ENCODE peak calls at places on chromosome 1, in four cellular contexts. One of them, this sample, is unnamed.

GRCh38 chr1:244118087-244118761 is 67.1 kb downstream of the ZBTB18 start:
- DNase-seq in mesenchymal stem cell: no peak
- DNase-seq in IMR-90: no peak
- DNase-seq in H1: no peak
- DNase-seq in this sample: no peak

GRCh38 chr1:196738730-196739129 is 35.9 kb upstream of the CFHR3 start:
- DNase-seq in IMR-90: no peak
- DNase-seq in mesenchymal stem cell: no peak
- DNase-seq in H1: no peak
- DNase-seq in this sample: no peak

GRCh38 chr1:92398519-92398918 is 88.2 kb downstream of the GFI1 start:
- DNase-seq in IMR-90: no peak
- DNase-seq in H1: no peak
- DNase-seq in mesenchymal stem cell: no peak
- DNase-seq in this sample: no peak

GRCh38 chr1:166721145-166721544 is 118.1 kb upstream of the POGK start:
- DNase-seq in mesenchymal stem cell: peak; percentile 1
- DNase-seq in H1: no peak
- DNase-seq in IMR-90: no peak
- DNase-seq in this sample: peak; percentile 12

GRCh38 chr1:103160281-103160680 is 52.0 kb upstream of the COL11A1 start:
- DNase-seq in IMR-90: peak; percentile 18
- DNase-seq in mesenchymal stem cell: peak; percentile 7
- DNase-seq in H1: no peak
- DNase-seq in this sample: no peak

GRCh38 chr1:159869173-159869572 is 6.7 kb upstream of the VSIG8 start:
- DNase-seq in IMR-90: peak; percentile 86
- DNase-seq in H1: no peak
- DNase-seq in mesenchymal stem cell: peak; percentile 68
- DNase-seq in this sample: no peak

GRCh38 chr1:117061986-117062415 is 1.9 kb downstream of the TTF2 start:
- DNase-seq in mesenchymal stem cell: peak; percentile 89
- DNase-seq in H1: no peak
- DNase-seq in IMR-90: peak; percentile 88
- DNase-seq in this sample: no peak

GRCh38 chr1:27634982-27635362 is at the start of gene FGR:
- DNase-seq in IMR-90: no peak
- DNase-seq in mesenchymal stem cell: no peak
- DNase-seq in H1: no peak
- DNase-seq in this sample: no peak

GRCh38 chr1:18038051-18038450 is 69.5 kb upstream of the IGSF21 start:
- DNase-seq in H1: no peak
- DNase-seq in mesenchymal stem cell: no peak
- DNase-seq in IMR-90: no peak
- DNase-seq in this sample: no peak

GRCh38 chr1:86951430-86951829 is 37.0 kb downstream of the HS2ST1 start:
- DNase-seq in IMR-90: peak; percentile 37
- DNase-seq in H1: no peak
- DNase-seq in mesenchymal stem cell: no peak
- DNase-seq in this sample: no peak

GRCh38 chr1:110176299-110176956 is 26.1 kb downstream of the SLC6A17 start:
- DNase-seq in IMR-90: no peak
- DNase-seq in H1: no peak
- DNase-seq in mesenchymal stem cell: no peak
- DNase-seq in this sample: no peak

GRCh38 chr1:40078512-40079333 is 18.3 kb downstream of the PPT1 start:
- DNase-seq in mesenchymal stem cell: peak; percentile 73
- DNase-seq in IMR-90: peak; percentile 46
- DNase-seq in H1: peak; percentile 79
- DNase-seq in this sample: peak; percentile 58

DNA sequence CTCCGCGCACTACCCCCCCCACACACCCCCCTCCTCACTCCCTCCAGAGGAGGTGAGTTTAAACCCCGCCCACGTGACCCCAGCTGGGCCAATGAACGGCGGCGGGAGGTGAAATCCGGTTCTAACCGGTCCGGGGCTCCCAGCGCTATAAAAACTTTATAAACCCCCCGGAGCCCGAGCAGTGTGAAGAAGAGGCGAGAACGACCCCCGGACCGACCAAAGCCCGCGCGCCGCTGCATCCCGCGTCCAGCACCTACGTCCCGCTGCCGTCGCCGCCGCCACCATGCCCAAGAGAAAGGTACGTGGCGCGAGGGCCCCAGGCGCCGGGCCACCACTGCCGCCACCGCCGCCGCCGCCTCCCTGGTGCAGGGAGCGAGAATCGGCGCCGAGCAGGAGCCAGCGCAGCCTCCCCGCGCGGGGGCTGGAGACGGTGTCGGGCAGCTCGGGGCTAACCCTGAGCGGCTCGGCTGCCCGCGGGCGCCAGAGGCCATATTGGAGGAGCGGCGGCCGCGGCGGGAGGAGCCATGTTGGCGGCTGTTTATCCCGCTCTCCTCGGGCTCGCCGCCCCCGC is at the start of gene HMGN2:
- DNase-seq in mesenchymal stem cell: peak; percentile 86
- DNase-seq in IMR-90: peak; percentile 78
- DNase-seq in H1: peak; percentile 92
- DNase-seq in this sample: peak; percentile 87
- H2AK5ac ChIP-seq in mesenchymal stem cell: no peak within 1 kb of the TSS
- H2AK5ac ChIP-seq in IMR-90: peak within 1 kb of the TSS; percentile 87
- H2AK5ac ChIP-seq in H1: no peak within 1 kb of the TSS
- H2AK5ac ChIP-seq in this sample: peak within 1 kb of the TSS; percentile 95

GRCh38 chr1:79852004-79852403 is 845.5 kb upstream of the ADGRL4 start:
- DNase-seq in H1: no peak
- DNase-seq in IMR-90: no peak
- DNase-seq in mesenchymal stem cell: no peak
- DNase-seq in this sample: no peak
- H3K9me3 ChIP-seq in H1: no peaks in the 10 kb centered on the region
- H3K9me3 ChIP-seq in IMR-90: no peaks in the 10 kb centered on the region
- H3K9me3 ChIP-seq in mesenchymal stem cell: no peaks in the 10 kb centered on the region
- H3K9me3 ChIP-seq in this sample: no peaks in the 10 kb centered on the region

GRCh38 chr1:51237313-51237700 is 1.2 kb downstream of the RNF11 start:
- DNase-seq in mesenchymal stem cell: no peak
- DNase-seq in IMR-90: no peak
- DNase-seq in H1: no peak
- DNase-seq in this sample: no peak

GRCh38 chr1:51235611-51236547 is at the start of gene RNF11:
- DNase-seq in IMR-90: peak; percentile 86
- DNase-seq in mesenchymal stem cell: peak; percentile 90
- DNase-seq in H1: peak; percentile 90
- DNase-seq in this sample: peak; percentile 81

GRCh38 chr1:51236548-51237312 is 657 bp downstream of the RNF11 start:
- DNase-seq in H1: peak; percentile 67
- DNase-seq in IMR-90: peak; percentile 39
- DNase-seq in mesenchymal stem cell: peak; percentile 77
- DNase-seq in this sample: peak; percentile 23

GRCh38 chr1:51237714-51238403 is 1.8 kb downstream of the RNF11 start:
- DNase-seq in IMR-90: peak; percentile 69
- DNase-seq in H1: no peak
- DNase-seq in mesenchymal stem cell: peak; percentile 56
- DNase-seq in this sample: peak; percentile 23

GRCh38 chr1:51234721-51235425 is 1.2 kb upstream of the RNF11 start:
- DNase-seq in H1: peak; percentile 36
- DNase-seq in mesenchymal stem cell: peak; percentile 73
- DNase-seq in IMR-90: peak; percentile 33
- DNase-seq in this sample: no peak
- H3K4me3 ChIP-seq in H1: no peak overlapping the region
- H3K4me3 ChIP-seq in mesenchymal stem cell: peak overlapping the region; percentile 100
- H3K4me3 ChIP-seq in IMR-90: no peak overlapping the region
- H3K4me3 ChIP-seq in this sample: no peak overlapping the region

GRCh38 chr1:43049487-43049886 is 90.8 kb upstream of the SLC2A1 start:
- DNase-seq in IMR-90: peak; percentile 33
- DNase-seq in mesenchymal stem cell: no peak
- DNase-seq in H1: no peak
- DNase-seq in this sample: no peak
- H2AK5ac ChIP-seq in IMR-90: no peak overlapping the region
- H2AK5ac ChIP-seq in mesenchymal stem cell: no peak overlapping the region
- H2AK5ac ChIP-seq in H1: no peak overlapping the region
- H2AK5ac ChIP-seq in this sample: no peak overlapping the region

GRCh38 chr1:167774710-167775109 is 52.9 kb downstream of the MPZL1 start:
- DNase-seq in IMR-90: peak; percentile 72
- DNase-seq in H1: no peak
- DNase-seq in mesenchymal stem cell: peak; percentile 43
- DNase-seq in this sample: no peak
- H3K9me3 ChIP-seq in IMR-90: no peaks in the 10 kb centered on the region
- H3K9me3 ChIP-seq in H1: no peaks in the 10 kb centered on the region
- H3K9me3 ChIP-seq in mesenchymal stem cell: no peaks in the 10 kb centered on the region
- H3K9me3 ChIP-seq in this sample: peaks cover 2% of the 10 kb centered on the region

GRCh38 chr1:201421041-201421440 is 489 bp downstream of the TNNI1 start:
- DNase-seq in mesenchymal stem cell: no peak
- DNase-seq in IMR-90: no peak
- DNase-seq in H1: no peak
- DNase-seq in this sample: no peak
- H3K4me3 ChIP-seq in mesenchymal stem cell: no peak overlapping the region
- H3K4me3 ChIP-seq in IMR-90: no peak overlapping the region
- H3K4me3 ChIP-seq in H1: no peak overlapping the region
- H3K4me3 ChIP-seq in this sample: no peak overlapping the region

GRCh38 chr1:8051650-8052049 is 25.5 kb upstream of the ERRFI1 start:
- DNase-seq in mesenchymal stem cell: no peak
- DNase-seq in IMR-90: no peak
- DNase-seq in H1: no peak
- DNase-seq in this sample: no peak

GRCh38 chr1:8043621-8044020 is 17.5 kb upstream of the ERRFI1 start:
- DNase-seq in IMR-90: no peak
- DNase-seq in mesenchymal stem cell: no peak
- DNase-seq in H1: no peak
- DNase-seq in this sample: no peak

GRCh38 chr1:8042134-8042533 is 16.0 kb upstream of the ERRFI1 start:
- DNase-seq in IMR-90: no peak
- DNase-seq in H1: no peak
- DNase-seq in mesenchymal stem cell: no peak
- DNase-seq in this sample: no peak

GRCh38 chr1:8047112-8047511 is 21.0 kb upstream of the ERRFI1 start:
- DNase-seq in IMR-90: peak; percentile 61
- DNase-seq in mesenchymal stem cell: peak; percentile 94
- DNase-seq in H1: no peak
- DNase-seq in this sample: no peak

DNA sequence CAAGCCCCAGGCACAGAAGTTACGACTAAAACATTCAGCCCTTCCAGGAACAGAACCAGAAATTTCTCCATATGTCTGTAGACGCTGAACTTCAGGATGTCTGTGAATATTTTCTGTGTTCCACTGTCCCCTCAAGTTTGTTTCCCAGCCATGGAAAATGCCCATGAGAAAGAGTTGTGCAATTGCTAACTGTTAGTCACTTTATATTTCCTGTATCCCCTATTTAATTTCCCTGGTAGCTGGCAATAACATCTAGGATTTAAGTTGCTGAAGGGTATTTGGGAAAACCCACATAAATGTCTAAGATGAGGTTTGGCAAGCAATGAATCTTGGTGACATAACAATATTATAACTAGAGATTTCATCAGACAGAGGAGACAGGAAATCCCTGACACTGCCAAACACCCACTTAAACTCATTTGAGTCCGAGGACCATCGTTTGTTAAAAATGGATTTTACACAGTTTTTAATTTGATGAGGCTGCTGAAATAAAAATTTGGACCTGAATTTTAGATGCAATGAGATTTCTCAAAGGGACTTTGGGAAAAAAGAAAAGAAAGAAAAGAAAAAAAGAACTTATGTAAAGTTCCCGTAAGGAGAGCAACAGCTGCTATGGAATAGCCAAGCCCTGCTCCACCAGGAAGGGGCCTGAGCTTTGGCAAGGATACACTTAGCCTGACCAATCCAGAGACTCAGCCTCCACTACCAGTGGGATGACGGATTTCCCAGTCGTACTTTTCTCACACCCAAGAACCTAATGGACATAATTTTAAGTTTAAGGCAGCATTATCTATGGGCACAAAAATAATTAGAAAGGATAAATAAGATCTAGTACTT is 21.8 kb upstream of the ERRFI1 start:
- DNase-seq in mesenchymal stem cell: peak; percentile 90
- DNase-seq in H1: no peak
- DNase-seq in IMR-90: peak; percentile 80
- DNase-seq in this sample: no peak
- H2AK5ac ChIP-seq in mesenchymal stem cell: no peak overlapping the region
- H2AK5ac ChIP-seq in H1: no peak overlapping the region
- H2AK5ac ChIP-seq in IMR-90: peak overlapping the region; percentile 83
- H2AK5ac ChIP-seq in this sample: no peak overlapping the region